ENCODE peak calls at places on chromosomes 6 and 20, in nine cellular contexts. G is endothelial cell; S is brain microvascular endothelial cell; U is stimulated activated CD8-positive, alpha-beta memory T cell treated with anti-CD3 and anti-CD28 coated beads, Interleukin-2, amount 100 ng/mL, for 48 hours; L is stimulated activated CD4-positive, alpha-beta T cell treated with anti-CD3 and anti-CD28 coated beads, Interleukin-15, amount 100 ng/mL, for 1 hour; B is astrocyte of the cerebellum; V is BJ; R is Ammon's horn; C is sigmoid colon. I is an unnamed sample.

GRCh38 chr6:92848901-92849300 is 570.5 kb downstream of the EPHA7 start:
- DNase-seq in G (no peak), S (no peak), U (no peak), L (no peak), B (no peak), V (no peak), R (no peak), C (no peak), I (no peak)

GRCh38 chr6:166569206-166569605 is 17.3 kb downstream of the RAMACL start:
- DNase-seq in G (no peak), S (no peak), U (no peak), L (no peak), B (no peak), V (no peak), R (no peak), C (no peak), I (no peak)

GRCh38 chr20:7449269-7449668 is 491.0 kb downstream of the HAO1 start:
- DNase-seq in G (no peak), S (no peak), U (no peak), L (no peak), B (no peak), V (no peak), R (no peak), C (no peak), I (no peak)

GRCh38 chr6:125753218-125753936 is 3.9 kb downstream of the HEY2 start:
- DNase-seq in G (no peak), S (no peak), U (no peak), L (no peak), B (peak), V (no peak), R (no peak), C (no peak), I (peak)

GRCh38 chr6:16322666-16323312 is 84.4 kb downstream of the GMPR start:
- DNase-seq in G (no peak), S (peak), U (peak), L (peak), B (peak), V (peak), R (peak), C (peak), I (no peak)

GRCh38 chr6:94478178-94479140 is 1059.1 kb upstream of the EPHA7 start:
- DNase-seq in G (no peak), S (no peak), U (no peak), L (no peak), B (no peak), V (no peak), R (peak), C (no peak), I (no peak)

GRCh38 chr6:131900231-131900630 is 50.9 kb downstream of the CCN2 start:
- DNase-seq in G (no peak), S (no peak), U (no peak), L (no peak), B (no peak), V (no peak), R (no peak), C (no peak), I (no peak)

GRCh38 chr20:33789109-33789857 is 21.9 kb upstream of the CHMP4B start:
- DNase-seq in G (peak), S (peak), U (no peak), L (no peak), B (peak), V (peak), R (no peak), C (peak), I (peak)

GRCh38 chr20:37276494-37277252 is 12.8 kb upstream of the MANBAL start:
- DNase-seq in G (no peak), S (peak), U (no peak), L (no peak), B (peak), V (peak), R (peak), C (peak), I (peak)

GRCh38 chr6:144053601-144054000 is 41.8 kb downstream of the SF3B5 start:
- DNase-seq in G (no peak), S (no peak), U (no peak), L (no peak), B (no peak), V (no peak), R (no peak), C (no peak), I (no peak)

GRCh38 chr6:36957773-36958271 is 3.3 kb downstream of the PI16 start:
- DNase-seq in G (no peak), S (no peak), U (no peak), L (no peak), B (no peak), V (no peak), R (no peak), C (no peak), I (no peak)

GRCh38 chr20:44495802-44496481 is 20.3 kb downstream of the TTPAL start:
- DNase-seq in G (no peak), S (peak), U (no peak), L (no peak), B (peak), V (peak), R (peak), C (peak), I (peak)

GRCh38 chr6:123677897-123678296 is 41.1 kb upstream of the TRDN start:
- DNase-seq in G (no peak), S (no peak), U (no peak), L (no peak), B (no peak), V (no peak), R (no peak), C (no peak), I (no peak)

GRCh38 chr20:11995750-11996567 is 78.3 kb downstream of the BTBD3 start:
- DNase-seq in G (no peak), S (no peak), U (no peak), L (no peak), B (no peak), V (no peak), R (peak), C (no peak), I (no peak)

GRCh38 chr6:141587482-141588266 is 545.1 kb upstream of the GJE1 start:
- DNase-seq in G (no peak), S (peak), U (no peak), L (no peak), B (no peak), V (peak), R (no peak), C (no peak), I (peak)

GRCh38 chr6:166565084-166565651 is 21.3 kb downstream of the RAMACL start:
- DNase-seq in G (no peak), S (no peak), U (no peak), L (no peak), B (no peak), V (no peak), R (no peak), C (no peak), I (no peak)

GRCh38 chr6:142058216-142058925 is 74.4 kb upstream of the GJE1 start:
- DNase-seq in G (no peak), S (no peak), U (no peak), L (no peak), B (no peak), V (no peak), R (no peak), C (no peak), I (no peak)